ENCODE peak calls at places on chromosomes 2 and 18, in six cellular contexts. P is NCI-H510A treated with DMSO at 0.1 percent for 48 hours, U is cardiac muscle cell, B is OCI-M1, C is substantia nigra, H is MM.1S. R is an unnamed sample.

GRCh38 chr2:71696381-71696780 is 243.0 kb downstream of the DYSF start:
- DNase-seq in P (no peak), U (peak; percentile 33), B (no peak), C (no peak), H (no peak), R (no peak)

GRCh38 chr18:50879302-50880107 is 587 bp downstream of the ME2 start:
- DNase-seq in P (no peak), U (peak; percentile 65), B (peak; percentile 75), C (peak; percentile 49), H (peak; percentile 61), R (peak; percentile 5)

GRCh38 chr2:170524828-170525565 is 190.1 kb upstream of the SP5 start:
- DNase-seq in P (no peak), U (peak; percentile 21), B (no peak), C (no peak), H (peak; percentile 15), R (no peak)

GRCh38 chr18:13455960-13456471 is 237.5 kb downstream of the LDLRAD4 start:
- DNase-seq in P (no peak), U (no peak), B (no peak), C (no peak), H (no peak), R (no peak)

GRCh38 chr2:227884511-227884947 is 13.1 kb downstream of the DAW1 start:
- DNase-seq in P (peak; percentile 84), U (peak; percentile 80), B (peak; percentile 79), C (peak; percentile 17), H (peak; percentile 81), R (peak; percentile 44)

GRCh38 chr2:42360493-42360889 is 526 bp downstream of the COX7A2L start:
- DNase-seq in P (no peak), U (no peak), B (no peak), C (no peak), H (no peak), R (no peak)

GRCh38 chr18:36086186-36086585 is 18.8 kb upstream of the RPRD1A start:
- DNase-seq in P (no peak), U (no peak), B (no peak), C (no peak), H (no peak), R (no peak)

GRCh38 chr2:64904405-64905329 is 84.5 kb upstream of the SLC1A4 start:
- DNase-seq in P (no peak), U (no peak), B (no peak), C (no peak), H (no peak), R (no peak)

GRCh38 chr2:45237850-45238542 is 228.7 kb upstream of the SIX2 start:
- DNase-seq in P (peak; percentile 27), U (peak; percentile 96), B (no peak), C (no peak), H (peak; percentile 47), R (peak; percentile 91)

GRCh38 chr18:39945076-39945475 is 2010.0 kb upstream of the PIK3C3 start:
- DNase-seq in P (no peak), U (no peak), B (no peak), C (no peak), H (no peak), R (no peak)

GRCh38 chr18:45650321-45650720 is 35.0 kb downstream of the SLC14A2 start:
- DNase-seq in P (no peak), U (no peak), B (no peak), C (no peak), H (no peak), R (no peak)

GRCh38 chr2:17835511-17835910 is 19.3 kb downstream of the MSGN1 start:
- DNase-seq in P (no peak), U (no peak), B (no peak), C (no peak), H (no peak), R (no peak)

GRCh38 chr2:240210198-240210965 is 69.9 kb upstream of the OTOS start:
- DNase-seq in P (no peak), U (no peak), B (no peak), C (no peak), H (no peak), R (no peak)

GRCh38 chr2:219213486-219214071 is 5.2 kb downstream of the ABCB6 start:
- DNase-seq in P (no peak), U (no peak), B (no peak), C (no peak), H (no peak), R (no peak)

GRCh38 chr2:219512524-219513216 is 1.6 kb upstream of the ASIC4 start:
- DNase-seq in P (no peak), U (no peak), B (peak; percentile 16), C (no peak), H (no peak), R (no peak)

GRCh38 chr2:18301421-18302139 is 258.9 kb downstream of the RDH14 start:
- DNase-seq in P (no peak), U (no peak), B (no peak), C (no peak), H (no peak), R (no peak)

GRCh38 chr2:186624276-186624675 is 34.4 kb downstream of the ITGAV start:
- DNase-seq in P (no peak), U (no peak), B (no peak), C (no peak), H (no peak), R (no peak)

GRCh38 chr2:11764359-11764758 is 17.9 kb downstream of the LPIN1 start:
- DNase-seq in P (no peak), U (no peak), B (no peak), C (no peak), H (no peak), R (no peak)

R was measured in RWPE1.